ENCODE peak calls at places on chromosomes 5 and 9, in six cellular contexts. C is neural progenitor cell, U is MM.1S, E is HCT116, Y is PC-3, S is GM23338. V is an unnamed sample.

GRCh38 chr5:141940695-141941271 is 17.1 kb downstream of the DELE1 start:
- DNase-seq in C (no peak), U (peak), E (no peak), Y (no peak), S (peak), V (no peak)

GRCh38 chr9:82532504-82532903 is 530.4 kb downstream of the RASEF start:
- DNase-seq in C (no peak), U (no peak), E (no peak), Y (peak), S (no peak), V (no peak)

GRCh38 chr5:147921134-147921533 is 14.8 kb upstream of the C5orf46 start:
- DNase-seq in C (no peak), U (no peak), E (no peak), Y (no peak), S (no peak), V (no peak)

GRCh38 chr5:64570395-64570996 is 64.7 kb downstream of the RGS7BP start:
- DNase-seq in C (no peak), U (no peak), E (no peak), Y (no peak), S (no peak), V (no peak)

GRCh38 chr9:107969141-107969540 is 479.6 kb upstream of the KLF4 start:
- DNase-seq in C (no peak), U (no peak), E (no peak), Y (no peak), S (no peak), V (no peak)

GRCh38 chr5:170179626-170180025 is 53.2 kb upstream of the C5orf58 start:
- DNase-seq in C (no peak), U (no peak), E (no peak), Y (no peak), S (no peak), V (no peak)

GRCh38 chr5:67244345-67244793 is 47.8 kb upstream of the CD180 start:
- DNase-seq in C (no peak), U (no peak), E (no peak), Y (peak), S (no peak), V (peak)

GRCh38 chr9:128149951-128150593 is 819 bp downstream of the LCN2 start:
- DNase-seq in C (no peak), U (no peak), E (no peak), Y (no peak), S (no peak), V (no peak)

GRCh38 chr9:110443878-110444245 is 106.2 kb upstream of the TXNDC8 start:
- DNase-seq in C (no peak), U (no peak), E (no peak), Y (no peak), S (no peak), V (no peak)

GRCh38 chr5:88244686-88245085 is 24.0 kb downstream of the TMEM161B start:
- DNase-seq in C (no peak), U (no peak), E (no peak), Y (peak), S (peak), V (no peak)

GRCh38 chr5:73994963-73995362 is 369.0 kb downstream of the ARHGEF28 start:
- DNase-seq in C (no peak), U (no peak), E (no peak), Y (peak), S (peak), V (no peak)

GRCh38 chr9:77210116-77210515 is 32.8 kb downstream of the VPS13A start:
- DNase-seq in C (no peak), U (no peak), E (no peak), Y (no peak), S (peak), V (no peak)

GRCh38 chr9:117733465-117733864 is 29.3 kb downstream of the TLR4 start:
- DNase-seq in C (no peak), U (no peak), E (no peak), Y (no peak), S (no peak), V (no peak)

GRCh38 chr9:129885018-129885669 is 49.9 kb downstream of the USP20 start:
- DNase-seq in C (peak), U (peak), E (no peak), Y (peak), S (peak), V (no peak)

GRCh38 chr9:109794361-109795012 is 14.5 kb downstream of the PALM2AKAP2 start:
- DNase-seq in C (peak), U (no peak), E (no peak), Y (no peak), S (no peak), V (no peak)

GRCh38 chr9:76818271-76818670 is 54.0 kb downstream of the PCA3 start:
- DNase-seq in C (no peak), U (no peak), E (peak), Y (peak), S (no peak), V (peak)

GRCh38 chr5:107937198-107937597 is 266.5 kb upstream of the EFNA5 start:
- DNase-seq in C (peak), U (no peak), E (no peak), Y (no peak), S (peak), V (peak)

GRCh38 chr5:89967806-89968444 is 441.6 kb downstream of the CETN3 start:
- DNase-seq in C (no peak), U (no peak), E (no peak), Y (peak), S (no peak), V (no peak)

GRCh38 chr5:168047669-168048111 is 243.8 kb upstream of the WWC1 start:
- DNase-seq in C (peak), U (no peak), E (no peak), Y (no peak), S (peak), V (no peak)

GRCh38 chr5:80959768-80960442 is at the start of gene RASGRF2:
- DNase-seq in C (peak), U (no peak), E (no peak), Y (no peak), S (peak), V (peak)

GRCh38 chr5:175800656-175801081 is 70.7 kb upstream of the CPLX2 start:
- DNase-seq in C (no peak), U (no peak), E (no peak), Y (peak), S (no peak), V (no peak)

GRCh38 chr5:56190500-56190899 is 42.6 kb downstream of the ANKRD55 start:
- DNase-seq in C (no peak), U (no peak), E (no peak), Y (peak), S (no peak), V (no peak)

GRCh38 chr5:179229331-179229761 is 115.9 kb downstream of the ADAMTS2 start:
- DNase-seq in C (no peak), U (no peak), E (no peak), Y (no peak), S (no peak), V (no peak)

GRCh38 chr5:56984445-56984844 is 32.5 kb upstream of the MIER3 start:
- DNase-seq in C (no peak), U (no peak), E (no peak), Y (no peak), S (no peak), V (no peak)

GRCh38 chr9:90141723-90142122 is 500.9 kb downstream of the DIRAS2 start:
- DNase-seq in C (peak), U (peak), E (no peak), Y (peak), S (peak), V (peak)

GRCh38 chr5:175096469-175097185 is 347.4 kb downstream of the DRD1 start:
- DNase-seq in C (no peak), U (no peak), E (no peak), Y (no peak), S (no peak), V (no peak)

GRCh38 chr5:80128129-80128528 is 93.0 kb downstream of the THBS4 start:
- DNase-seq in C (no peak), U (no peak), E (no peak), Y (peak), S (peak), V (no peak)

GRCh38 chr5:109693535-109694152 is 3.9 kb downstream of the MAN2A1 start:
- DNase-seq in C (peak), U (no peak), E (no peak), Y (peak), S (no peak), V (no peak)

GRCh38 chr9:135802876-135803419 is 101.0 kb downstream of the KCNT1 start:
- DNase-seq in C (peak), U (no peak), E (no peak), Y (no peak), S (no peak), V (no peak)

GRCh38 chr5:112914584-112914983 is 7.4 kb downstream of the REEP5 start:
- DNase-seq in C (no peak), U (no peak), E (no peak), Y (no peak), S (no peak), V (peak)

GRCh38 chr5:132239776-132240175 is 12.1 kb upstream of the P4HA2 start:
- DNase-seq in C (no peak), U (no peak), E (no peak), Y (no peak), S (no peak), V (no peak)

GRCh38 chr5:19547640-19548039 is 440.4 kb downstream of the CDH18 start:
- DNase-seq in C (no peak), U (no peak), E (no peak), Y (peak), S (no peak), V (peak)

GRCh38 chr5:126998201-126998631 is 32.1 kb downstream of the MARCHF3 start:
- DNase-seq in C (no peak), U (peak), E (no peak), Y (no peak), S (no peak), V (no peak)

GRCh38 chr9:133727277-133727875 is 10.8 kb downstream of the SARDH start:
- DNase-seq in C (peak), U (no peak), E (no peak), Y (peak), S (no peak), V (peak)

GRCh38 chr9:131046093-131046380 is 37.1 kb downstream of the LAMC3 start:
- DNase-seq in C (no peak), U (no peak), E (no peak), Y (peak), S (no peak), V (no peak)

DNA sequence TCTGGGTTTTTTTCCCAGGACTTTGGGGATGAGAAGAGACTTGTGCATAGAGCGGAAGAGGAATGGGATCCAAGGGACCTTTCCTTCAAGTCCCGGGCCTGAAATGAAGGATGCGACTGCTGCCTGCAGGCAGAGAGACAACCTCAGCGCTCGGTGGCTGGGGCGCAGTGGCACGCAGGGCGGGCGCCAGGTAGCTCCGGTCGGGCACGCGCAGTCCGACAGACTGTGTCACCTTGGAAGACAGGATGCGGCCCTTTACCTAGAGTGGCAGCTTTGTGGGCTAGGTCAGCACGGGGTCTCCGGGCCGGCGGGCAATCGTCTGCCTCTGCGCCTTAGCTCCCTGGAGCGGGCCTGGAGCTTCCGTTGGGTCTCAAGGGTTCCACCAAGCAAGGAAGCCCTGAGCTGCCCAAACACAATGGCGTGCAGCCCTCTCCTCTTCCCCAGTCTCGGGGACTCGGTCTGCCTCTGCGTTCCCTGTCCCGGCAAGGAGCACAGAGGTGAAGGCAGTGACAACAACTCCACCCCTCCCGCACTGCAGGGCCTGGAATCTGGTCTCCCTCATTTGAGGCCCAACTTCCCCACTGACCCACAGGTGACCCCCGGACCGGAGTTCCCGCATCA is 6.0 kb downstream of the BARX1 start:
- DNase-seq in C (peak), U (no peak), E (no peak), Y (no peak), S (peak), V (no peak)
- TF ChIP-seq EZH2 in C (peak), U (no peak), E (no peak), Y (no peak), S (peak), V (peak)

GRCh38 chr9:88534456-88535225 is at the start of gene NXNL2:
- DNase-seq in C (peak), U (no peak), E (peak), Y (peak), S (peak), V (peak)

GRCh38 chr9:88536951-88537742 is 2.2 kb downstream of the NXNL2 start:
- DNase-seq in C (no peak), U (no peak), E (no peak), Y (no peak), S (no peak), V (no peak)

GRCh38 chr9:88533951-88534455 is 975 bp upstream of the NXNL2 start:
- DNase-seq in C (peak), U (no peak), E (no peak), Y (peak), S (peak), V (peak)

GRCh38 chr9:88535932-88536324 is 950 bp downstream of the NXNL2 start:
- DNase-seq in C (no peak), U (no peak), E (no peak), Y (no peak), S (peak), V (no peak)

DNA sequence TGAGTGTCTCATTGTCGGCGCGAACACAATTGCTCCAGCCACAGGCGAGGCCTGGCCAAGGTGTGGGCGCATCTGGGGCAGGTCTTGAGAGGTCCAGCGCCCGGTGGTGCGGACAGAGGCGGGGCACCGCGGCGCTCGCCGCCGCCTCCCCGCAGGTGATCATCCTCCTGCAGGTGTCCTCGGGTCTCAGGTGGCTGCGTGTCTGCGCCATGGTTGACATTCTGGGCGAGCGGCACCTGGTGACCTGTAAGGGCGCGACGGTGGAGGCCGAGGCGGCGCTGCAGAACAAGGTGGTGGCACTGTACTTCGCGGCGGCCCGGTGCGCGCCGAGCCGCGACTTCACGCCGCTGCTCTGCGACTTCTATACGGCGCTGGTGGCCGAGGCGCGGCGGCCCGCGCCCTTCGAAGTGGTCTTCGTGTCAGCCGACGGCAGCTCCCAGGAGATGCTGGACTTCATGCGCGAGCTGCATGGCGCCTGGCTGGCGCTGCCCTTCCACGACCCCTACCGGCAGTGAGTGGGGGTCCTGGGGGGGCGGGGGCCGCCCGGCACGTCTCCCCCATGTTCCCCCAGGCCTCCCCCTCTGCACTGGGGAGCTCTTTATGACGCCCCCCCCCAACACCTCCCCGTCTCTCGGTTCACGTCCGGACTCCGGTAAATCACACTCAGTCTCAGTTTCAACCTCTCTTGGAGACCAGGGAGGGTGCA is 401 bp downstream of the NXNL2 start:
- DNase-seq in C (peak), U (no peak), E (no peak), Y (no peak), S (peak), V (peak)
- TF ChIP-seq CTCF in C (peak), U (no peak), E (no peak), Y (no peak), S (peak), V (peak)

GRCh38 chr5:14185336-14186131 is 42.4 kb downstream of the TRIO start:
- DNase-seq in C (no peak), U (no peak), E (no peak), Y (peak), S (no peak), V (no peak)
- TF ChIP-seq EZH2phosphoT487 in C (no peak), U (no peak), E (no peak), Y (no peak), S (no peak), V (no peak)

GRCh38 chr5:8150791-8151190 is 281.8 kb downstream of the MTRR start:
- DNase-seq in C (no peak), U (no peak), E (no peak), Y (no peak), S (no peak), V (no peak)
- TF ChIP-seq EZH2 in C (no peak), U (no peak), E (no peak), Y (no peak), S (no peak), V (no peak)

DNA sequence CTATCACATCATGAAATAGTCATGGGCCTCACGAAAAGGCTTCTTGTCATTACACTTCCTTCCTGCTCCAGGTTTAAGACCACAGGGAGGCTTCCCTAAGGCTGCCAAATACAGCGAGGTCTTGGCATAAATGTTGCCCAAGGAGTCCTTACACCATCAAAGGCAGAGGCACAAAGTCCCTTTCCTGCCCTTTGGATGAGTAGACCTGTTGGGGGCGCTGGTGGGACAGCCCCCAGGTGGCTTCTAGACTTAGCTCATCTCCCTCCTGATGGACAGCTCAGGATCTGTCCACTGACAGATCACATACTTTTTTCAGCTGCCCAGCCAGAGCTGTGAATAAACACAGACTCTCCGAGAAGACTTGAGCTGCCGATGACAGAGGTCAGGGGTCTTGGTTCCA is 15.5 kb upstream of the MEGF9 start:
- DNase-seq in C (peak), U (no peak), E (no peak), Y (peak), S (peak), V (no peak)
- TF ChIP-seq CTCF in C (peak), U (peak), E (peak), Y (peak), S (peak), V (peak)

DNA sequence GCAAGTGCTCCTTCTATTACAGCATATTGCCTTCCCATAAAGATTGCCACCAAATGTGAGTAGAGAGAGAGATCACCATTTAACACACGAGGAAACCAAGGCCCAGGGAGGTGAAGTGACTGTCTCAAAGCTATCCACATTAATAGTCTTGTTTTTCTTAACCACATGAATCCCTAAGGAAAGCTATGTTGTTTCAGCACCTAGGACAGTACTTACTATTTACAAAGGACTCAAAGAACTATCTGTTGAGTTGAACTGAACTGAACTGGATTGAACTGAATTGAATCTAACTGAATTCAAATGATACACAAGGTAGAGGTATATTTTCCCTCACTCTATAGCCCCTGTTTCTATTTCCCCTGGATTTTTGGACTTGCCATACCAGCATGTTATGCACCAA is 430.4 kb downstream of the CAAP1 start:
- DNase-seq in C (peak), U (no peak), E (no peak), Y (peak), S (peak), V (peak)
- TF ChIP-seq EZH2phosphoT487 in C (no peak), U (no peak), E (no peak), Y (no peak), S (no peak), V (no peak)

GRCh38 chr9:72149231-72149975 is at the start of gene GDA:
- DNase-seq in C (peak), U (no peak), E (peak), Y (no peak), S (peak), V (peak)
- TF ChIP-seq EZH2 in C (peak), U (no peak), E (no peak), Y (no peak), S (peak), V (no peak)